ENCODE peak calls at places on chromosome 19, in eight cellular contexts. Q, N, I, P, D, T, H and A are unnamed samples.

GRCh38 chr19:34995551-34995950 is 4.6 kb upstream of the GRAMD1A start:
- DNase-seq in Q (no peak), N (no peak), I (no peak), P (no peak), D (no peak), T (no peak), H (no peak), A (no peak)

GRCh38 chr19:46017874-46018675 is 4.8 kb downstream of the PGLYRP1 start:
- DNase-seq in Q (no peak), N (no peak), I (no peak), P (no peak), D (no peak), T (no peak), H (no peak), A (no peak)

GRCh38 chr19:19275166-19275565 is 2.1 kb upstream of the TM6SF2 start:
- DNase-seq in Q (no peak), N (no peak), I (no peak), P (no peak), D (no peak), T (no peak), H (no peak), A (peak; percentile 3)

GRCh38 chr19:48480476-48481190 is 11.5 kb downstream of the CYTH2 start:
- DNase-seq in Q (no peak), N (no peak), I (no peak), P (no peak), D (no peak), T (no peak), H (peak; percentile 51), A (no peak)

GRCh38 chr19:41913476-41914190 is 14.6 kb downstream of the ERFL start:
- DNase-seq in Q (no peak), N (no peak), I (no peak), P (no peak), D (no peak), T (no peak), H (no peak), A (no peak)

GRCh38 chr19:45878043-45878794 is 7.7 kb downstream of the IRF2BP1 start:
- DNase-seq in Q (no peak), N (no peak), I (no peak), P (no peak), D (peak; percentile 12), T (no peak), H (no peak), A (peak; percentile 71)

GRCh38 chr19:34325181-34325580 is 39.8 kb upstream of the GPI start:
- DNase-seq in Q (no peak), N (no peak), I (no peak), P (no peak), D (no peak), T (no peak), H (no peak), A (no peak)

GRCh38 chr19:39436350-39436716 is 584 bp upstream of the RPS16 start:
- DNase-seq in Q (no peak), N (no peak), I (no peak), P (no peak), D (no peak), T (no peak), H (no peak), A (no peak)

GRCh38 chr19:13072206-13072898 is 30.3 kb downstream of the LYL1 start:
- DNase-seq in Q (no peak), N (no peak), I (no peak), P (no peak), D (no peak), T (no peak), H (no peak), A (no peak)

GRCh38 chr19:41694831-41695635 is 7.0 kb upstream of the CEACAM7 start:
- DNase-seq in Q (no peak), N (no peak), I (no peak), P (no peak), D (no peak), T (peak; percentile 7), H (no peak), A (no peak)

GRCh38 chr19:2016041-2016807 is 710 bp upstream of the BTBD2 start:
- DNase-seq in Q (peak; percentile 45), N (peak; percentile 78), I (peak; percentile 81), P (peak; percentile 66), D (peak; percentile 62), T (peak; percentile 81), H (peak; percentile 83), A (peak; percentile 83)

GRCh38 chr19:16527971-16528521 is 14.2 kb downstream of the CHERP start:
- DNase-seq in Q (no peak), N (peak; percentile 36), I (peak; percentile 18), P (no peak), D (peak; percentile 25), T (peak; percentile 56), H (no peak), A (no peak)

GRCh38 chr19:29793116-29793727 is 18.6 kb upstream of the CCNE1 start:
- DNase-seq in Q (no peak), N (no peak), I (no peak), P (no peak), D (no peak), T (no peak), H (no peak), A (no peak)

GRCh38 chr19:48196933-48197665 is 26.6 kb downstream of the ZSWIM9 start:
- DNase-seq in Q (no peak), N (no peak), I (no peak), P (no peak), D (no peak), T (no peak), H (no peak), A (no peak)

GRCh38 chr19:49361438-49362047 is 673 bp downstream of the TEAD2 start:
- DNase-seq in Q (peak; percentile 70), N (peak; percentile 90), I (peak; percentile 93), P (peak; percentile 20), D (peak; percentile 80), T (peak; percentile 73), H (peak; percentile 82), A (peak; percentile 94)

GRCh38 chr19:47179643-47180310 is 49.1 kb downstream of the SAE1 start:
- DNase-seq in Q (no peak), N (no peak), I (no peak), P (no peak), D (no peak), T (no peak), H (no peak), A (no peak)

GRCh38 chr19:4369109-4369887 is 25.9 kb downstream of the MPND start:
- DNase-seq in Q (no peak), N (peak; percentile 43), I (no peak), P (peak; percentile 94), D (no peak), T (peak; percentile 62), H (peak; percentile 56), A (no peak)

GRCh38 chr19:36605839-36606478 is 846 bp downstream of the ZNF382 start:
- DNase-seq in Q (peak; percentile 0), N (no peak), I (no peak), P (peak; percentile 23), D (no peak), T (no peak), H (no peak), A (no peak)

GRCh38 chr19:38105574-38105973 is 118.4 kb downstream of the DPF1 start:
- DNase-seq in Q (no peak), N (no peak), I (no peak), P (no peak), D (no peak), T (no peak), H (no peak), A (no peak)

DNA sequence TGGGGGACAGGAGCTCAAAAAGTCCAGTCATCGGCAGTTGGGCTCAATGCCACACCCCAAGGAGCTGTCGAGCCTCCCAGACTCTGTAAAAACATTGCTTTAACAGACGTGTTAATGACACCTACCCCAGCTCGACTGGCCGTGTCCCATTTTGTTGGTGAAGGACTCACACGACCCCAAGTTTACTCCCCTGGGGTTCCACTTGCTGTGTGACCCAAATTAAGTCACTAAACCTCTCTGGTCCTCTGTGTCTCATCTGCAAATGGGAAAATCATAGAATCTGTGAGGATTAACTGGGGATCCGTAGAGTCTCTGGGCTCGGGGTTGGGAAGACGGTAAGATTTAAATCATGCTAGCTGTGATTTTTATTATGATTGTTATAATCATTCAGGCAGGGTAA is 7.1 kb downstream of the GNA15 start:
- DNase-seq in Q (no peak), N (no peak), I (no peak), P (no peak), D (no peak), T (no peak), H (no peak), A (no peak)
- H3K27ac ChIP-seq in Q (no peak overlapping the region), N (no peak overlapping the region), I (no peak overlapping the region), P (peak overlapping the region; percentile 85), D (peak overlapping the region; percentile 97), T (no peak overlapping the region), H (peak overlapping the region; percentile 94), A (no peak overlapping the region)

GRCh38 chr19:31350033-31350692 is 927 bp upstream of the TSHZ3 start:
- DNase-seq in Q (no peak), N (peak; percentile 38), I (peak; percentile 58), P (no peak), D (no peak), T (no peak), H (no peak), A (peak; percentile 52)
- H2AFZ ChIP-seq in Q (peak overlapping the region; percentile 98), N (peak overlapping the region; percentile 91), I (peak overlapping the region; percentile 8), P (peak overlapping the region; percentile 82), D (peak overlapping the region; percentile 84), T (no peak overlapping the region), H (no peak overlapping the region), A (peak overlapping the region; percentile 94)

DNA sequence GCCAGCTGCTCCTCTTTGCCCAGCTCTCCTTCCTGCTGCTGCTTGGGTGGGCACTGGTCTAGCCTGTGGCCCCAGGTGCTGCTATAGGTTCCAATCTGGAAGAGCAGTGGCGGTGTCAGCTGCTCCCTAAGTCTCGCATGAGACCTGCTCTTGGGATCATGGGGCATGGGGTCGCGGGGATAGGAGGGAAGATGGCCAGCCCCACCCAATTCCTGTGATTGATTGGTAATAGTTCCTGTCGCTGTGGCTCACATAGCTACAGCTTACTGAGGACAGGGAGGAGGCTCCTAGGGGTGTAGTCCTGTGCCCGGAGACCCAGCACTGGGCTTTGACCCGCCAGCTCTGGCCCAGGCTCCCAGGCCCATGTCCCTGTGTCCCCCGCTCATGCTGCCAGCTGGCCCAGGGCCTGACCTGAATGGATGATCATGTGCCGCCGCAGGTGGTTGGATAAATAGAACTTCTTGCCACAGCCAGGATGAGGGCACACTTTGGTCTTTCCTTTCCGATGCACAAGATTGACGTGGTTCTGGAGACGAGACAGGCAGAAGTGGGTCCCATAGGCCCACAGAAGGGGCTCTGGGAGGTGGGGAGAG is 4.5 kb upstream of the ELAVL3 start:
- DNase-seq in Q (no peak), N (no peak), I (no peak), P (no peak), D (no peak), T (no peak), H (no peak), A (no peak)
- H3K27ac ChIP-seq in Q (no peak overlapping the region), N (no peak overlapping the region), I (no peak overlapping the region), P (no peak overlapping the region), D (no peak overlapping the region), T (no peak overlapping the region), H (no peak overlapping the region), A (no peak overlapping the region)

DNA sequence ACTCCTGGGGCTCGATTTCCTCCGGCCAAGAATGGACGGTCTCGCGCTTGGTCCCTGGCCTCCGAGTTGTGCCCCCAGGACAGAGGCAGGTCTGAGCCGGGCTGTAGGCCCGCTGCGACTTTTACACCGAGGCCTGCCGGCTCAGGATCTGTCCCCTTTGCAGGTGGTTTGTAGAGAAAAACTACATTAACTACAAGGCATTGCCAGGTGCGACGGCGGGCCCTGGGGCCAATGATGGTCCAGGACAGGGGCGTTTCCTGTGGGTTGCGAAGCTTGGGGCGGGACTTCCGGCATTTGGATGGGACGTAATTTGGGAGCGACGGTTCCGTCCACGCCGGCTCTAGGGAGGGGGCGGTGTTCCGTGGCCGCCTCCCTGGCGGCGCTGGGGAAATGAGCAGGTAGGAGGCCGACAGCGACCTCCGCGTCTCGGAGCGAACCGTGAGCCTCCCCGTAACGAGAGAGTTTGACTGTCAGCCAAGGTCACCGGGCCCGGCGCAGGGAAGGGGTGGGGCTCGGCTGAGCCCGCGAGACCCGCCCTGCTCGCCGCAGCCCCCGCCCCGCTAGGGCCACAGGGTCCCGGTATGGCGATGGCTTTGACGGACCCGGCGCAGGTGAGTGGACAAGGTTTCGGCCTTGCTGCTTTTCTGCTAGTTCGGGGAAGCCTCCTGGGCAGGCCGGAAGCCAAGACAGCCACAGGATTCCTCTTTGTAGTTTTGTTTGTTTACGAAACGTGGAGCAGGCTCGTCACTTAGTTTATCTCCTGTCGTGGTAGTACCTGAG is at the start of gene ZNF805:
- DNase-seq in Q (peak; percentile 91), N (peak; percentile 96), I (peak; percentile 91), P (peak; percentile 92), D (peak; percentile 97), T (peak; percentile 97), H (peak; percentile 91), A (peak; percentile 96)
- H2AFZ ChIP-seq in Q (peak within 1 kb of the TSS; percentile 97), N (peak within 1 kb of the TSS; percentile 77), I (peak within 1 kb of the TSS; percentile 98), P (peak within 1 kb of the TSS; percentile 100), D (peak within 1 kb of the TSS; percentile 99), T (peak within 1 kb of the TSS; percentile 60), H (peak within 1 kb of the TSS; percentile 97), A (peak within 1 kb of the TSS; percentile 75)